ENCODE peak calls at places on chromosomes 3 and 15, in seven cellular contexts. One of them, this sample, is unnamed.

GRCh38 chr3:33096103-33096868 is 660 bp downstream of the GLB1 start:
- DNase-seq in heart right ventricle: peak; percentile 35
- DNase-seq in K562: peak; percentile 53
- DNase-seq in lower lobe of right lung: peak; percentile 85
- DNase-seq in cardiac muscle cell: peak; percentile 55
- DNase-seq in CD8-positive, alpha-beta T cell: peak; percentile 38
- DNase-seq in HCT116: no peak
- DNase-seq in this sample: peak; percentile 46

GRCh38 chr3:69830147-69830546 is 90.9 kb downstream of the MITF start:
- DNase-seq in heart right ventricle: no peak
- DNase-seq in K562: no peak
- DNase-seq in lower lobe of right lung: no peak
- DNase-seq in cardiac muscle cell: no peak
- DNase-seq in CD8-positive, alpha-beta T cell: no peak
- DNase-seq in HCT116: no peak
- DNase-seq in this sample: no peak

GRCh38 chr15:32869814-32870213 is 152.0 kb downstream of the GREM1 start:
- DNase-seq in heart right ventricle: no peak
- DNase-seq in K562: no peak
- DNase-seq in lower lobe of right lung: no peak
- DNase-seq in cardiac muscle cell: no peak
- DNase-seq in CD8-positive, alpha-beta T cell: no peak
- DNase-seq in HCT116: no peak
- DNase-seq in this sample: no peak

GRCh38 chr3:162302983-162303624 is 806.5 kb downstream of the OTOL1 start:
- DNase-seq in heart right ventricle: no peak
- DNase-seq in K562: no peak
- DNase-seq in lower lobe of right lung: no peak
- DNase-seq in cardiac muscle cell: peak; percentile 18
- DNase-seq in CD8-positive, alpha-beta T cell: no peak
- DNase-seq in HCT116: no peak
- DNase-seq in this sample: no peak

GRCh38 chr3:53577486-53577885 is 83.1 kb downstream of the CACNA1D start:
- DNase-seq in heart right ventricle: no peak
- DNase-seq in K562: no peak
- DNase-seq in lower lobe of right lung: no peak
- DNase-seq in cardiac muscle cell: peak; percentile 51
- DNase-seq in CD8-positive, alpha-beta T cell: no peak
- DNase-seq in HCT116: no peak
- DNase-seq in this sample: no peak

GRCh38 chr3:54670269-54671000 is 257.4 kb downstream of the LRTM1 start:
- DNase-seq in heart right ventricle: no peak
- DNase-seq in K562: no peak
- DNase-seq in lower lobe of right lung: no peak
- DNase-seq in cardiac muscle cell: no peak
- DNase-seq in CD8-positive, alpha-beta T cell: no peak
- DNase-seq in HCT116: no peak
- DNase-seq in this sample: no peak

GRCh38 chr3:13577181-13578121 is 28.5 kb downstream of the FBLN2 start:
- DNase-seq in heart right ventricle: no peak
- DNase-seq in K562: peak; percentile 38
- DNase-seq in lower lobe of right lung: no peak
- DNase-seq in cardiac muscle cell: no peak
- DNase-seq in CD8-positive, alpha-beta T cell: no peak
- DNase-seq in HCT116: no peak
- DNase-seq in this sample: no peak

GRCh38 chr3:42403737-42404136 is 6.7 kb downstream of the LYZL4 start:
- DNase-seq in heart right ventricle: no peak
- DNase-seq in K562: no peak
- DNase-seq in lower lobe of right lung: no peak
- DNase-seq in cardiac muscle cell: no peak
- DNase-seq in CD8-positive, alpha-beta T cell: no peak
- DNase-seq in HCT116: no peak
- DNase-seq in this sample: peak; percentile 43

GRCh38 chr15:95662638-95663037 is 667.9 kb upstream of the NR2F2 start:
- DNase-seq in heart right ventricle: no peak
- DNase-seq in K562: no peak
- DNase-seq in lower lobe of right lung: no peak
- DNase-seq in cardiac muscle cell: no peak
- DNase-seq in CD8-positive, alpha-beta T cell: no peak
- DNase-seq in HCT116: no peak
- DNase-seq in this sample: no peak

GRCh38 chr15:95664435-95664834 is 666.1 kb upstream of the NR2F2 start:
- DNase-seq in heart right ventricle: no peak
- DNase-seq in K562: no peak
- DNase-seq in lower lobe of right lung: no peak
- DNase-seq in cardiac muscle cell: no peak
- DNase-seq in CD8-positive, alpha-beta T cell: no peak
- DNase-seq in HCT116: no peak
- DNase-seq in this sample: no peak

GRCh38 chr15:95663156-95663831 is 667.2 kb upstream of the NR2F2 start:
- DNase-seq in heart right ventricle: no peak
- DNase-seq in K562: no peak
- DNase-seq in lower lobe of right lung: no peak
- DNase-seq in cardiac muscle cell: peak; percentile 18
- DNase-seq in CD8-positive, alpha-beta T cell: no peak
- DNase-seq in HCT116: no peak
- DNase-seq in this sample: no peak

GRCh38 chr15:95655089-95655488 is 675.4 kb upstream of the NR2F2 start:
- DNase-seq in heart right ventricle: no peak
- DNase-seq in K562: no peak
- DNase-seq in lower lobe of right lung: no peak
- DNase-seq in cardiac muscle cell: no peak
- DNase-seq in CD8-positive, alpha-beta T cell: no peak
- DNase-seq in HCT116: no peak
- DNase-seq in this sample: no peak

DNA sequence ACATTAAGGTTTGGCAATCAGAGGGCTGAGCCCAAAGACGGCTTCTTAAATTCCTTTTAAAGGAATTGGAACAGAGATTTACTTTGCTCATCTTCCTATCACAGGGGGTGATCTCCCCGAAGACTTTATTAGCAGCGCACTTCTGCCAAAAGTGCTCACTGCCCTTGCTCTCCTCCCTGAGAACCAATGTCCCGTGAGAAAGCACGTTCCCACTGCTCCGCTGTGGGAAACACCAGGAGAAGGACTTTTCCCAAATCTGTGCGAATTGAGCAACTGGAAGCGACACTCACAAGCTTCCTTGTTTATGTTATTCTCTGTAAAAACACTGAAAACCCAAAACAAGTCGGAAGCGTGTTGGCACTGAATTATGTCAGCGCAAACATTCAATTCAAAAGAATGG is 670.9 kb upstream of the NR2F2 start:
- DNase-seq in heart right ventricle: peak; percentile 61
- DNase-seq in K562: no peak
- DNase-seq in lower lobe of right lung: no peak
- DNase-seq in cardiac muscle cell: no peak
- DNase-seq in CD8-positive, alpha-beta T cell: no peak
- DNase-seq in HCT116: no peak
- DNase-seq in this sample: no peak
- H3K27ac ChIP-seq in heart right ventricle: no peak overlapping the region
- H3K27ac ChIP-seq in K562: no peak overlapping the region
- H3K27ac ChIP-seq in lower lobe of right lung: no peak overlapping the region
- H3K27ac ChIP-seq in cardiac muscle cell: no peak overlapping the region
- H3K27ac ChIP-seq in CD8-positive, alpha-beta T cell: no peak overlapping the region
- H3K27ac ChIP-seq in HCT116: no peak overlapping the region
- H3K27ac ChIP-seq in this sample: no peak overlapping the region

GRCh38 chr3:128066111-128066510 is 13.9 kb downstream of the SEC61A1 start:
- DNase-seq in heart right ventricle: no peak
- DNase-seq in K562: no peak
- DNase-seq in lower lobe of right lung: no peak
- DNase-seq in cardiac muscle cell: no peak
- DNase-seq in CD8-positive, alpha-beta T cell: no peak
- DNase-seq in HCT116: no peak
- DNase-seq in this sample: no peak

GRCh38 chr3:128062033-128062745 is 10.0 kb downstream of the SEC61A1 start:
- DNase-seq in heart right ventricle: no peak
- DNase-seq in K562: no peak
- DNase-seq in lower lobe of right lung: no peak
- DNase-seq in cardiac muscle cell: no peak
- DNase-seq in CD8-positive, alpha-beta T cell: no peak
- DNase-seq in HCT116: no peak
- DNase-seq in this sample: no peak

GRCh38 chr3:128064962-128065361 is 12.7 kb downstream of the SEC61A1 start:
- DNase-seq in heart right ventricle: no peak
- DNase-seq in K562: no peak
- DNase-seq in lower lobe of right lung: no peak
- DNase-seq in cardiac muscle cell: no peak
- DNase-seq in CD8-positive, alpha-beta T cell: no peak
- DNase-seq in HCT116: no peak
- DNase-seq in this sample: no peak

GRCh38 chr3:128056258-128056657 is 4.0 kb downstream of the SEC61A1 start:
- DNase-seq in heart right ventricle: no peak
- DNase-seq in K562: no peak
- DNase-seq in lower lobe of right lung: no peak
- DNase-seq in cardiac muscle cell: no peak
- DNase-seq in CD8-positive, alpha-beta T cell: no peak
- DNase-seq in HCT116: no peak
- DNase-seq in this sample: no peak

GRCh38 chr3:128060473-128061381 is 8.5 kb downstream of the SEC61A1 start:
- DNase-seq in heart right ventricle: no peak
- DNase-seq in K562: no peak
- DNase-seq in lower lobe of right lung: no peak
- DNase-seq in cardiac muscle cell: peak; percentile 60
- DNase-seq in CD8-positive, alpha-beta T cell: no peak
- DNase-seq in HCT116: no peak
- DNase-seq in this sample: peak; percentile 98
- TF ChIP-seq CTCF in heart right ventricle: no peak
- TF ChIP-seq CTCF in K562: no peak
- TF ChIP-seq CTCF in lower lobe of right lung: no peak
- TF ChIP-seq CTCF in cardiac muscle cell: peak; percentile 15
- TF ChIP-seq CTCF in CD8-positive, alpha-beta T cell: no peak
- TF ChIP-seq CTCF in HCT116: no peak
- TF ChIP-seq CTCF in this sample: no peak

DNA sequence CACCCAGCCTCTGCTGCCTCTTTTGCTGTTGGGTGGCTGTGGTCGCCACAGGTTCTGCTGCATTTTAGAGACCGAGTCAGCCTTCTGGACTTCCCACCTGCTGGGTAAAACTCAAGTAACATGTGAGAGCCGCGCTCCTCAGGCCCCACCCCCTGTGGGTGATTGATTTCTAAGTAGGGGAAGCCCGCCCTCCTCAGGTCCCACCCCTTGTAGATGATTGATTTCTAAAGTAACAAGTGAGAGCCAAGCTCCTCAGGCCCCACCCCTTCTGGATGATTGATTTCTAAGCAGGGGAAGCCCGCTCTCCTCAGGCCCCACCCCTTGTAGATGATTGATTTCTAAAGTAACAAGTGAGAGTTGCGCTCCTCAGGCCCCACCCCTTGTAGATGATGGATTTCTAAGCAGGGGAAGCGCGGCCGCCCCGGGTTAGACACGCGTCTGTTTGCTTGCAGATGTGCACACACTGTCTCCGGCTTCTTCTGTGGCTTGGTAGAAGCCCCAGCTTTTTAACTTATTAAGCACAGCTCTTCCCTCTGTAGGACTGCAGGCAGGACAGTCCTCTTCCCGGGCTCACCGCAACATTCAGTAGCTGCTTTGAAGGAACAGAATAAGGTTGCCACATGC is 83.4 kb downstream of the FAM43A start:
- DNase-seq in heart right ventricle: peak; percentile 96
- DNase-seq in K562: peak; percentile 89
- DNase-seq in lower lobe of right lung: peak; percentile 94
- DNase-seq in cardiac muscle cell: peak; percentile 98
- DNase-seq in CD8-positive, alpha-beta T cell: peak; percentile 89
- DNase-seq in HCT116: peak; percentile 97
- DNase-seq in this sample: peak; percentile 88
- H3K4me1 ChIP-seq in heart right ventricle: peaks cover 31% of the 10 kb centered on the region
- H3K4me1 ChIP-seq in K562: peaks cover 4% of the 10 kb centered on the region
- H3K4me1 ChIP-seq in lower lobe of right lung: peaks cover 32% of the 10 kb centered on the region
- H3K4me1 ChIP-seq in cardiac muscle cell: no peaks in the 10 kb centered on the region
- H3K4me1 ChIP-seq in CD8-positive, alpha-beta T cell: peaks cover 11% of the 10 kb centered on the region
- H3K4me1 ChIP-seq in HCT116: peaks cover 3% of the 10 kb centered on the region
- H3K4me1 ChIP-seq in this sample: peaks cover 4% of the 10 kb centered on the region

GRCh38 chr3:185363662-185364203 is 797 bp downstream of the MAP3K13 start:
- DNase-seq in heart right ventricle: no peak
- DNase-seq in K562: no peak
- DNase-seq in lower lobe of right lung: no peak
- DNase-seq in cardiac muscle cell: no peak
- DNase-seq in CD8-positive, alpha-beta T cell: no peak
- DNase-seq in HCT116: no peak
- DNase-seq in this sample: no peak
- H3K27ac ChIP-seq in heart right ventricle: peak overlapping the region; percentile 56
- H3K27ac ChIP-seq in K562: no peak overlapping the region
- H3K27ac ChIP-seq in lower lobe of right lung: peak overlapping the region; percentile 78
- H3K27ac ChIP-seq in cardiac muscle cell: no peak overlapping the region
- H3K27ac ChIP-seq in CD8-positive, alpha-beta T cell: no peak overlapping the region
- H3K27ac ChIP-seq in HCT116: no peak overlapping the region
- H3K27ac ChIP-seq in this sample: no peak overlapping the region

GRCh38 chr3:67699877-67700276 is 45.5 kb upstream of the SUCLG2 start:
- DNase-seq in heart right ventricle: no peak
- DNase-seq in K562: no peak
- DNase-seq in lower lobe of right lung: no peak
- DNase-seq in cardiac muscle cell: no peak
- DNase-seq in CD8-positive, alpha-beta T cell: no peak
- DNase-seq in HCT116: no peak
- DNase-seq in this sample: no peak

GRCh38 chr3:67700596-67700995 is 46.2 kb upstream of the SUCLG2 start:
- DNase-seq in heart right ventricle: no peak
- DNase-seq in K562: no peak
- DNase-seq in lower lobe of right lung: no peak
- DNase-seq in cardiac muscle cell: no peak
- DNase-seq in CD8-positive, alpha-beta T cell: no peak
- DNase-seq in HCT116: no peak
- DNase-seq in this sample: no peak

GRCh38 chr3:67706934-67707333 is 52.5 kb upstream of the SUCLG2 start:
- DNase-seq in heart right ventricle: no peak
- DNase-seq in K562: no peak
- DNase-seq in lower lobe of right lung: no peak
- DNase-seq in cardiac muscle cell: no peak
- DNase-seq in CD8-positive, alpha-beta T cell: no peak
- DNase-seq in HCT116: no peak
- DNase-seq in this sample: no peak

GRCh38 chr3:67704322-67704721 is 49.9 kb upstream of the SUCLG2 start:
- DNase-seq in heart right ventricle: no peak
- DNase-seq in K562: no peak
- DNase-seq in lower lobe of right lung: no peak
- DNase-seq in cardiac muscle cell: no peak
- DNase-seq in CD8-positive, alpha-beta T cell: no peak
- DNase-seq in HCT116: no peak
- DNase-seq in this sample: no peak
- TF ChIP-seq CTCF in heart right ventricle: no peak
- TF ChIP-seq CTCF in K562: no peak
- TF ChIP-seq CTCF in lower lobe of right lung: no peak
- TF ChIP-seq CTCF in cardiac muscle cell: no peak
- TF ChIP-seq CTCF in CD8-positive, alpha-beta T cell: no peak
- TF ChIP-seq CTCF in HCT116: no peak
- TF ChIP-seq CTCF in this sample: no peak

GRCh38 chr15:85622432-85622831 is 172.3 kb downstream of the KLHL25 start:
- DNase-seq in heart right ventricle: no peak
- DNase-seq in K562: no peak
- DNase-seq in lower lobe of right lung: no peak
- DNase-seq in cardiac muscle cell: peak; percentile 51
- DNase-seq in CD8-positive, alpha-beta T cell: no peak
- DNase-seq in HCT116: no peak
- DNase-seq in this sample: no peak
- H3K4me1 ChIP-seq in heart right ventricle: peaks cover 100% of the 10 kb centered on the region
- H3K4me1 ChIP-seq in K562: no peaks in the 10 kb centered on the region
- H3K4me1 ChIP-seq in lower lobe of right lung: peaks cover 97% of the 10 kb centered on the region
- H3K4me1 ChIP-seq in cardiac muscle cell: peaks cover 64% of the 10 kb centered on the region
- H3K4me1 ChIP-seq in CD8-positive, alpha-beta T cell: peaks cover 64% of the 10 kb centered on the region
- H3K4me1 ChIP-seq in HCT116: no peaks in the 10 kb centered on the region
- H3K4me1 ChIP-seq in this sample: no peaks in the 10 kb centered on the region